ENCODE peak calls at places on chromosomes 7 and 10, in five cellular contexts. I is thoracic aorta, P is psoas muscle, K is right lobe of liver, O is fibroblast of pulmonary artery. G is an unnamed sample.

GRCh38 chr7:973312-973711 is 2.0 kb downstream of the COX19 start:
- DNase-seq in I (no peak), P (no peak), K (no peak), O (no peak), G (no peak)

GRCh38 chr7:6375346-6376101 is 72.2 kb downstream of the DAGLB start:
- DNase-seq in I (no peak), P (peak), K (no peak), O (peak), G (peak)

GRCh38 chr7:20395494-20395893 is 64.8 kb downstream of the ITGB8 start:
- DNase-seq in I (no peak), P (no peak), K (no peak), O (no peak), G (no peak)

GRCh38 chr10:48710647-48711046 is 26.0 kb downstream of the WDFY4 start:
- DNase-seq in I (no peak), P (no peak), K (no peak), O (no peak), G (no peak)

GRCh38 chr10:73859441-73860049 is 14.8 kb downstream of the CAMK2G start:
- DNase-seq in I (no peak), P (no peak), K (no peak), O (no peak), G (no peak)

GRCh38 chr10:63008491-63008890 is 124.6 kb upstream of the NRBF2 start:
- DNase-seq in I (no peak), P (no peak), K (no peak), O (peak), G (no peak)

GRCh38 chr7:30564243-30564892 is 30.3 kb upstream of the GARS1 start:
- DNase-seq in I (peak), P (peak), K (peak), O (peak), G (peak)

GRCh38 chr10:72297281-72297967 is 23.7 kb downstream of the DDIT4 start:
- DNase-seq in I (peak), P (peak), K (peak), O (peak), G (peak)

DNA sequence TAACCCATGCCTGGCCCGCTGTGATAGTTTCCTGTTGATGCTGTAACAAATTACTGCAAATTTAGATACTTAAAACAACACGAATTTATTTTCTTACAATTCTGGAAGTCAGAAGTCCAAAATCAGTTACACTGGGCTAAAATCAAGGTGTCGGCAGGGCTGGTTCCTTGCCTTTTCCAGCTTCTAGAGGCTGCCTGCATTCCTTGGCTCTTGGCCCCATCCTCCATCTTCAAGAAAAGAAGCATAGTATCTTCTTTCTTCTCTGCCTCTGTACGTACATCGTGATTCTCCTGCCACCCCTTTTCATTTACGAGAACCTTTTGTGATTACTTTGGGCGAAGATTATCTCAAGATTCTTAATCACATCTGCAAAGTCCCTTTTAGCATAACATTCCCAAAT is 1.6 kb upstream of the TIAL1 start:
- DNase-seq in I (no peak), P (no peak), K (no peak), O (no peak), G (no peak)
- H3K4me3 ChIP-seq in I (no peak), P (no peak), K (no peak), O (no peak), G (no peak)

GRCh38 chr10:1687606-1688005 is 49.7 kb downstream of the ADARB2 start:
- DNase-seq in I (no peak), P (no peak), K (no peak), O (no peak), G (no peak)
- H3K4me3 ChIP-seq in I (no peak), P (no peak), K (no peak), O (no peak), G (no peak)

GRCh38 chr10:110881905-110882304 is 10.2 kb downstream of the PDCD4 start:
- DNase-seq in I (no peak), P (no peak), K (no peak), O (no peak), G (no peak)
- H3K4me3 ChIP-seq in I (peak), P (no peak), K (no peak), O (no peak), G (no peak)

GRCh38 chr10:59523843-59524242 is 161.5 kb upstream of the FAM13C start:
- DNase-seq in I (no peak), P (no peak), K (no peak), O (peak), G (no peak)
- H3K4me3 ChIP-seq in I (no peak), P (no peak), K (no peak), O (no peak), G (no peak)

GRCh38 chr7:110977127-110977776 is 113.7 kb upstream of the LRRN3 start:
- DNase-seq in I (no peak), P (no peak), K (no peak), O (no peak), G (no peak)
- H3K4me3 ChIP-seq in I (no peak), P (no peak), K (no peak), O (no peak), G (no peak)

DNA sequence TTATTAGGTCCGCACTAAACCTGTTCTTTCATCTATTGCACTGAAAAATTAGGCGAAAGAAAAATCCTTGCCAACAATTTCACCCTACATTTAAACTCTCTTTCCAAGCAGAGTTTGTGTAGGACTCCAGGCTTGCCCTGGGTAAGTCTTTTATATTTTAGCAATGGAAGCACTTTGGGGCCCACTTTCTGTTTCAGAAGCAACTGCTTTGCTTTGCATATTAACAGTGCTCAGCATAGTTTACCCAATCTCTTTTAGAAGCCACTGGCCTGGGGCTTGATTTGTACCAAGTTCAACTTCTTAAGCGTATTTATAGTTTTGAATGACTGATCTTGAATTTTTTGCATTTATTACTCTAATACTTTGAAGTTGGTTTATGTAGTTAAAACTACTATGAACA is 78.8 kb upstream of the MDFIC start:
- DNase-seq in I (no peak), P (no peak), K (no peak), O (no peak), G (no peak)
- H3K4me3 ChIP-seq in I (no peak), P (no peak), K (no peak), O (no peak), G (no peak)

DNA sequence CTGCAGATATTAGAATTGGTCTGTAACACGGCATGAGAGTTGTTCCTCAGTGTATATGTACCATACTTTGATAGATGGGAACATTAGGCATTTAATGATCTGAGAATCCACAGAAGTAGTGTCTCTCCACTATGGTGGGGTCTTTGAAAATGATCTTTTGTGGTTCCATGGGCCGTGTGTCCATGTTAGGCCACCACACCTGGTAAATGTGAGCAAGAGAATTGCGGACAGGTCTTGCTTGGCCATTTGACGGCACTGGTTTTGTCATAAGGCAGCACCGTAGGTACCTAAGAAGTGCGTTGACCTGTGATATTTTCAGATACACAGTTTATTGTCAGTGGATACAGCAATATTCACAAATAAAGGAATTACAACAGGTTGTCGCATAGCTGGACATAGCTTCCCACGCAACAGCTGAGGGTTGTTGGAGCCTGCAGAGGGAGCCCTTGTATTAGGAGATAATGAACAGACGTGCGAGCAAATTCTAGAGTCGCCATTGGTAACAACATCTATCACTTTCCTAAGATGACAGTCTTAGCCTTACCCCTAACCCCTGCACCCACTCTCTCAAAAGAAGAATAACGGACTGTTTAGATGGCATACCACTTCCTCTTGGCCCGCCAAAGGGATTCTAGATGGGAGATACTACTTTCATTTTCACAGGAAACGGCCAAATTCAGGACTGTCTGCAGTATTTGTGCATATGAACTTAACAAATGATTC is 111.4 kb downstream of the COL28A1 start:
- DNase-seq in I (peak), P (peak), K (peak), O (peak), G (peak)
- H3K4me3 ChIP-seq in I (peak), P (peak), K (peak), O (peak), G (peak)

DNA sequence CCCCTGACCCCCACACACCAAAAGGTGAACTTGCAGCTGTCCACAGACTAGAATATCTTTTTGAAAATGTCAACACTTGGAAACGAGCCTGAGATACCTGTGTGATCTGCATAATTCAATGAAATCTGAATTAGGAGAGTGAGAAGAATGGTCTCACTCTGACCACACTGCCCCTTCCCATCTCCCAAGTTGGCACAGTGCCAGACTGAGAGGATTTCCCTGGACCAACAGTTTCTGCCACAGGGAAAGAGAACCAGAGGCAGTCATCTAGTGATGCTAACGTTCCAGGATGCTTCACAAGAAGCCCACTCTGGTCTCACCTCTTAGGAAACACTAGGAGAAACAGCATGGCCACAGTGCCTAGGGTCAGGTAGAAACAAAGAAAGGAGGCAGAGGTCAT is 479.0 kb downstream of the SDK1 start:
- DNase-seq in I (no peak), P (no peak), K (no peak), O (no peak), G (no peak)
- H3K4me3 ChIP-seq in I (no peak), P (no peak), K (no peak), O (no peak), G (no peak)

GRCh38 chr10:97159906-97160305 is 25.9 kb downstream of the SLIT1 start:
- DNase-seq in I (no peak), P (no peak), K (no peak), O (no peak), G (no peak)
- H3K4me3 ChIP-seq in I (no peak), P (no peak), K (no peak), O (no peak), G (no peak)

GRCh38 chr7:44999245-45000095 is 531 bp upstream of the CCM2 start:
- DNase-seq in I (peak), P (peak), K (peak), O (peak), G (peak)

GRCh38 chr7:44995555-44996493 is 4.2 kb upstream of the CCM2 start:
- DNase-seq in I (no peak), P (no peak), K (no peak), O (no peak), G (no peak)

GRCh38 chr7:45001138-45001694 is 1.2 kb downstream of the CCM2 start:
- DNase-seq in I (no peak), P (no peak), K (peak), O (no peak), G (no peak)

GRCh38 chr7:45000096-45001032 is at the start of gene CCM2:
- DNase-seq in I (no peak), P (peak), K (peak), O (peak), G (peak)

GRCh38 chr7:44998153-44998871 is 1.7 kb upstream of the CCM2 start:
- DNase-seq in I (no peak), P (no peak), K (no peak), O (no peak), G (peak)
- H3K4me3 ChIP-seq in I (no peak), P (peak), K (peak), O (no peak), G (no peak)

G was measured in AG10803.